ENCODE peak calls at places on chromosome 16, in ten cellular contexts. M, O, B, U, K, Q, T, D, E and I are unnamed samples.
A peak's percentile ranks its signal among the peaks of the same experiment; 100 is the strongest.

GRCh38 chr16:31452631-31453106 is 6.6 kb upstream of the ARMC5 start:
- DNase-seq in M (peak; percentile 93), O (no peak), B (no peak), U (no peak), K (peak; percentile 46), Q (no peak), T (peak; percentile 42), D (no peak), E (peak; percentile 74), I (no peak)

GRCh38 chr16:23967775-23968571 is 132.2 kb downstream of the PRKCB start:
- DNase-seq in M (no peak), O (no peak), B (no peak), U (no peak), K (no peak), Q (no peak), T (no peak), D (no peak), E (no peak), I (no peak)

GRCh38 chr16:85210423-85211169 is 98.3 kb upstream of the CIBAR2 start:
- DNase-seq in M (peak; percentile 93), O (no peak), B (no peak), U (no peak), K (no peak), Q (no peak), T (no peak), D (no peak), E (no peak), I (peak; percentile 18)

GRCh38 chr16:65967376-65967775 is 399.1 kb upstream of the CDH5 start:
- DNase-seq in M (peak; percentile 64), O (no peak), B (no peak), U (no peak), K (no peak), Q (no peak), T (no peak), D (no peak), E (no peak), I (no peak)

GRCh38 chr16:15644306-15644961 is 1.5 kb upstream of the MARF1 start:
- DNase-seq in M (peak; percentile 18), O (no peak), B (peak; percentile 17), U (no peak), K (peak; percentile 80), Q (peak; percentile 72), T (peak; percentile 9), D (no peak), E (no peak), I (no peak)

GRCh38 chr16:75208861-75209505 is 2.0 kb upstream of the CTRB2 start:
- DNase-seq in M (no peak), O (no peak), B (no peak), U (no peak), K (no peak), Q (no peak), T (no peak), D (no peak), E (no peak), I (no peak)

GRCh38 chr16:53737563-53737962 is 33.6 kb downstream of the FTO start:
- DNase-seq in M (no peak), O (no peak), B (no peak), U (no peak), K (no peak), Q (no peak), T (no peak), D (no peak), E (no peak), I (no peak)

GRCh38 chr16:89364603-89365002 is 125.8 kb downstream of the ANKRD11 start:
- DNase-seq in M (peak; percentile 60), O (no peak), B (peak; percentile 75), U (peak; percentile 37), K (no peak), Q (no peak), T (no peak), D (no peak), E (no peak), I (no peak)

GRCh38 chr16:25257504-25257955 is at the start of gene ZKSCAN2:
- DNase-seq in M (peak; percentile 89), O (peak; percentile 91), B (peak; percentile 97), U (peak; percentile 77), K (peak; percentile 94), Q (peak; percentile 93), T (peak; percentile 93), D (peak; percentile 81), E (peak; percentile 92), I (no peak)

GRCh38 chr16:4052096-4052495 is 64.1 kb downstream of the ADCY9 start:
- DNase-seq in M (no peak), O (no peak), B (no peak), U (no peak), K (no peak), Q (no peak), T (no peak), D (no peak), E (peak; percentile 27), I (no peak)
- H3K4me3 ChIP-seq in M (no peak overlapping the region), O (no peak overlapping the region), B (no peak overlapping the region), U (no peak overlapping the region), K (no peak overlapping the region), Q (no peak overlapping the region), T (no peak overlapping the region), D (no peak overlapping the region), E (no peak overlapping the region), I (no peak overlapping the region)

GRCh38 chr16:28610595-28611270 is 889 bp upstream of the SULT1A1 start:
- DNase-seq in M (no peak), O (no peak), B (no peak), U (no peak), K (no peak), Q (no peak), T (peak; percentile 56), D (no peak), E (no peak), I (no peak)

GRCh38 chr16:28606291-28607115 is 3.3 kb downstream of the SULT1A1 start:
- DNase-seq in M (no peak), O (peak; percentile 2), B (no peak), U (no peak), K (no peak), Q (no peak), T (no peak), D (no peak), E (no peak), I (no peak)

GRCh38 chr16:28604186-28604565 is 5.7 kb downstream of the SULT1A1 start:
- DNase-seq in M (no peak), O (no peak), B (no peak), U (no peak), K (no peak), Q (no peak), T (no peak), D (no peak), E (no peak), I (no peak)

GRCh38 chr16:28607116-28607623 is 2.7 kb downstream of the SULT1A1 start:
- DNase-seq in M (no peak), O (peak; percentile 2), B (no peak), U (no peak), K (no peak), Q (no peak), T (no peak), D (no peak), E (no peak), I (no peak)

DNA sequence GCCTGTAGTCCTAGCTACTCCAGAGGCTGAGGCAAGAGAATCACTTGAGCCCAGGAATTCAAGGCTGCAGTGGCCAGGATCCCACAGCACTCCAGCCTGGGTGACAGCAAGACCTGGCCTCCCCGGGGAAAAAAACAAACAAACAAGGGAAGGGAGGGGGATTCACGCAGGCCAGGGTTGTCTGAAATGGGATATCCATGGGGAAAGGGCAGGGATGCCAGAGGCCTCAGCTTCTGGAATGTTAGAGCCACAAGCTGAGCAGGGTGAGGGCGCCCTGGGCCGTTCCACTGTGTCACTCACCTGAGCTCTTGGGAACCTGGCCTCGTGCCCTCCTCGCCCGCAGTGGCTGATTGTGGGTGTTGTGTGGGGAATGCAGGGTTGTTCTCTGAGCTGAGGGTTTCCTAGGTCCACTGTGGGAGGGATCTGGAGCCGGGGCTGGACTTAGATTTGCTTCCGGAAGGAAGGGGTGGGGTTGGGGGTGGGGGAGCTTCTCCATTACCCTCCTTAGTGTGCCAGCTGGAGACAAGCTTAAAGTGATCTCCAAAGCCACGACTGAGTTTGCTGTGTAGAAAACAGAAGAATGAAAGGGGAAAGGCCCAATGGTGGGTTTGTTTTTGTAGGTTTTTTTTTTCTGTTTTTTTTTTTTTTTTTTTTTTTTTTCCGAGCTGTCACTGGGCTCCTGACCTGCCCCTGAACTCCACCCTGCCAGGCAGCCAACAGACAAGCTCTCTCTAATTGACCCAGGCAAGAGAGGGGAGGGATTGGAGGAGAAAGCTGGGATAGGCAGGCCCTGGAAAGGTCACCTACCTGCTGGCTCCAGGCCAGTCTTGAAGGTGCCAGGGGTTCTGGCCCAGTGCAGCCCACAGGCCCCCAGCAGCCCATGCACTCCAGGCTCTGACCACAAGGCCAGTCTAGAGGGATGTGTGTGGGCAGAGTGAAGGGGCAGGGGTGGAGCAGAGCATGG is at the start of gene SULT1A1:
- DNase-seq in M (no peak), O (peak; percentile 64), B (peak; percentile 28), U (no peak), K (no peak), Q (no peak), T (peak; percentile 33), D (no peak), E (no peak), I (no peak)
- H3K4me3 ChIP-seq in M (no peak within 1 kb of the TSS), O (peak within 1 kb of the TSS; percentile 38), B (no peak within 1 kb of the TSS), U (no peak within 1 kb of the TSS), K (no peak within 1 kb of the TSS), Q (no peak within 1 kb of the TSS), T (no peak within 1 kb of the TSS), D (no peak within 1 kb of the TSS), E (no peak within 1 kb of the TSS), I (peak within 1 kb of the TSS; percentile 27)

GRCh38 chr16:83946781-83947566 is 6.1 kb upstream of the OSGIN1 start:
- DNase-seq in M (no peak), O (no peak), B (no peak), U (no peak), K (no peak), Q (no peak), T (no peak), D (no peak), E (no peak), I (no peak)

GRCh38 chr16:83947642-83948234 is 5.3 kb upstream of the OSGIN1 start:
- DNase-seq in M (no peak), O (no peak), B (no peak), U (no peak), K (no peak), Q (no peak), T (no peak), D (no peak), E (no peak), I (no peak)

GRCh38 chr16:83945587-83945986 is 7.5 kb upstream of the OSGIN1 start:
- DNase-seq in M (no peak), O (no peak), B (no peak), U (no peak), K (no peak), Q (no peak), T (no peak), D (no peak), E (no peak), I (no peak)

GRCh38 chr16:83943516-83944050 is 9.5 kb upstream of the OSGIN1 start:
- DNase-seq in M (no peak), O (no peak), B (no peak), U (no peak), K (no peak), Q (no peak), T (no peak), D (no peak), E (no peak), I (no peak)

GRCh38 chr16:83946154-83946780 is 6.8 kb upstream of the OSGIN1 start:
- DNase-seq in M (no peak), O (no peak), B (no peak), U (no peak), K (no peak), Q (no peak), T (no peak), D (no peak), E (no peak), I (no peak)
- H3K4me3 ChIP-seq in M (no peak overlapping the region), O (no peak overlapping the region), B (no peak overlapping the region), U (no peak overlapping the region), K (no peak overlapping the region), Q (no peak overlapping the region), T (no peak overlapping the region), D (no peak overlapping the region), E (no peak overlapping the region), I (no peak overlapping the region)

GRCh38 chr16:46949216-46949892 is 24.1 kb downstream of the DNAJA2 start:
- DNase-seq in M (no peak), O (no peak), B (no peak), U (no peak), K (no peak), Q (no peak), T (no peak), D (no peak), E (no peak), I (no peak)
- H3K4me3 ChIP-seq in M (no peak overlapping the region), O (no peak overlapping the region), B (no peak overlapping the region), U (no peak overlapping the region), K (no peak overlapping the region), Q (no peak overlapping the region), T (no peak overlapping the region), D (no peak overlapping the region), E (no peak overlapping the region), I (no peak overlapping the region)